ENCODE peak calls at places on chromosome 12, in seven cellular contexts. One of them, this sample, is unnamed.

GRCh38 chr12:4267904-4268548 is 5.5 kb upstream of the CCND2 start:
- DNase-seq in lung: no peak
- DNase-seq in heart right ventricle: no peak
- DNase-seq in IMR-90: no peak
- DNase-seq in cardiac muscle cell: no peak
- DNase-seq in fibroblast of lung: no peak
- DNase-seq in ovary: no peak
- DNase-seq in this sample: no peak

GRCh38 chr12:80157640-80158039 is 58.3 kb downstream of the OTOGL start:
- DNase-seq in lung: no peak
- DNase-seq in cardiac muscle cell: no peak
- DNase-seq in ovary: no peak
- DNase-seq in fibroblast of lung: peak; percentile 65
- DNase-seq in heart right ventricle: no peak
- DNase-seq in IMR-90: peak; percentile 52
- DNase-seq in this sample: no peak

GRCh38 chr12:27592548-27592947 is 68.5 kb downstream of the PPFIBP1 start:
- DNase-seq in cardiac muscle cell: peak; percentile 72
- DNase-seq in IMR-90: peak; percentile 76
- DNase-seq in heart right ventricle: peak; percentile 68
- DNase-seq in fibroblast of lung: peak; percentile 90
- DNase-seq in lung: no peak
- DNase-seq in ovary: no peak
- DNase-seq in this sample: no peak

GRCh38 chr12:643478-644292 is 19.6 kb downstream of the NINJ2 start:
- DNase-seq in cardiac muscle cell: peak; percentile 16
- DNase-seq in ovary: no peak
- DNase-seq in fibroblast of lung: no peak
- DNase-seq in heart right ventricle: peak; percentile 31
- DNase-seq in lung: no peak
- DNase-seq in IMR-90: no peak
- DNase-seq in this sample: no peak

GRCh38 chr12:102080842-102081241 is 19.1 kb upstream of the WASHC3 start:
- DNase-seq in fibroblast of lung: no peak
- DNase-seq in heart right ventricle: no peak
- DNase-seq in ovary: no peak
- DNase-seq in cardiac muscle cell: no peak
- DNase-seq in IMR-90: no peak
- DNase-seq in lung: no peak
- DNase-seq in this sample: no peak

GRCh38 chr12:57138526-57139272 is 8.7 kb downstream of the LRP1-AS start:
- DNase-seq in IMR-90: no peak
- DNase-seq in heart right ventricle: peak; percentile 68
- DNase-seq in lung: peak; percentile 71
- DNase-seq in cardiac muscle cell: peak; percentile 74
- DNase-seq in ovary: peak; percentile 68
- DNase-seq in fibroblast of lung: no peak
- DNase-seq in this sample: no peak

GRCh38 chr12:47107446-47107845 is 27.7 kb upstream of the AMIGO2 start:
- DNase-seq in IMR-90: no peak
- DNase-seq in cardiac muscle cell: no peak
- DNase-seq in ovary: no peak
- DNase-seq in lung: no peak
- DNase-seq in heart right ventricle: no peak
- DNase-seq in fibroblast of lung: no peak
- DNase-seq in this sample: no peak

GRCh38 chr12:131188131-131189050 is 234.7 kb downstream of the ADGRD1 start:
- DNase-seq in lung: no peak
- DNase-seq in heart right ventricle: no peak
- DNase-seq in IMR-90: no peak
- DNase-seq in fibroblast of lung: no peak
- DNase-seq in ovary: no peak
- DNase-seq in cardiac muscle cell: no peak
- DNase-seq in this sample: no peak

GRCh38 chr12:15699886-15700285 is 89.3 kb downstream of the EPS8 start:
- DNase-seq in cardiac muscle cell: no peak
- DNase-seq in ovary: no peak
- DNase-seq in lung: no peak
- DNase-seq in IMR-90: no peak
- DNase-seq in fibroblast of lung: no peak
- DNase-seq in heart right ventricle: no peak
- DNase-seq in this sample: no peak

GRCh38 chr12:91111366-91112321 is at the start of gene LUM:
- DNase-seq in lung: no peak
- DNase-seq in fibroblast of lung: peak; percentile 80
- DNase-seq in heart right ventricle: peak; percentile 42
- DNase-seq in ovary: peak; percentile 24
- DNase-seq in cardiac muscle cell: peak; percentile 73
- DNase-seq in IMR-90: peak; percentile 69
- DNase-seq in this sample: no peak

GRCh38 chr12:2051700-2052625 is 824 bp upstream of the CACNA1C start:
- DNase-seq in heart right ventricle: no peak
- DNase-seq in fibroblast of lung: no peak
- DNase-seq in IMR-90: no peak
- DNase-seq in ovary: peak; percentile 37
- DNase-seq in lung: no peak
- DNase-seq in cardiac muscle cell: peak; percentile 13
- DNase-seq in this sample: no peak

GRCh38 chr12:46268617-46269428 is at the start of gene SLC38A1:
- DNase-seq in heart right ventricle: peak; percentile 75
- DNase-seq in fibroblast of lung: peak; percentile 72
- DNase-seq in lung: peak; percentile 90
- DNase-seq in ovary: peak; percentile 71
- DNase-seq in cardiac muscle cell: peak; percentile 71
- DNase-seq in IMR-90: peak; percentile 74
- DNase-seq in this sample: no peak

GRCh38 chr12:96274331-96274730 is 80.2 kb downstream of the ELK3 start:
- DNase-seq in cardiac muscle cell: no peak
- DNase-seq in ovary: no peak
- DNase-seq in lung: no peak
- DNase-seq in heart right ventricle: no peak
- DNase-seq in fibroblast of lung: peak; percentile 80
- DNase-seq in IMR-90: peak; percentile 77
- DNase-seq in this sample: no peak

GRCh38 chr12:63845726-63846125 is 1.2 kb downstream of the SRGAP1 start:
- DNase-seq in IMR-90: peak; percentile 54
- DNase-seq in ovary: no peak
- DNase-seq in heart right ventricle: no peak
- DNase-seq in fibroblast of lung: peak; percentile 55
- DNase-seq in cardiac muscle cell: peak; percentile 38
- DNase-seq in lung: no peak
- DNase-seq in this sample: no peak

GRCh38 chr12:129082441-129082840 is 229.2 kb downstream of the GLT1D1 start:
- DNase-seq in cardiac muscle cell: no peak
- DNase-seq in lung: no peak
- DNase-seq in heart right ventricle: no peak
- DNase-seq in IMR-90: no peak
- DNase-seq in ovary: no peak
- DNase-seq in fibroblast of lung: no peak
- DNase-seq in this sample: no peak

GRCh38 chr12:129081755-129082250 is 228.5 kb downstream of the GLT1D1 start:
- DNase-seq in ovary: no peak
- DNase-seq in IMR-90: no peak
- DNase-seq in cardiac muscle cell: no peak
- DNase-seq in fibroblast of lung: no peak
- DNase-seq in lung: no peak
- DNase-seq in heart right ventricle: no peak
- DNase-seq in this sample: no peak

GRCh38 chr12:129084875-129085826 is 231.9 kb downstream of the GLT1D1 start:
- DNase-seq in lung: no peak
- DNase-seq in cardiac muscle cell: no peak
- DNase-seq in heart right ventricle: no peak
- DNase-seq in ovary: no peak
- DNase-seq in IMR-90: no peak
- DNase-seq in fibroblast of lung: no peak
- DNase-seq in this sample: no peak

GRCh38 chr12:129080821-129081220 is 227.5 kb downstream of the GLT1D1 start:
- DNase-seq in heart right ventricle: no peak
- DNase-seq in cardiac muscle cell: no peak
- DNase-seq in ovary: no peak
- DNase-seq in fibroblast of lung: no peak
- DNase-seq in lung: no peak
- DNase-seq in IMR-90: no peak
- DNase-seq in this sample: no peak

GRCh38 chr12:129083121-129083520 is 229.8 kb downstream of the GLT1D1 start:
- DNase-seq in heart right ventricle: no peak
- DNase-seq in fibroblast of lung: no peak
- DNase-seq in lung: no peak
- DNase-seq in cardiac muscle cell: no peak
- DNase-seq in IMR-90: no peak
- DNase-seq in ovary: no peak
- DNase-seq in this sample: no peak
- H3K27me3 ChIP-seq in heart right ventricle: no peaks in the 10 kb centered on the region
- H3K27me3 ChIP-seq in fibroblast of lung: no peaks in the 10 kb centered on the region
- H3K27me3 ChIP-seq in lung: no peaks in the 10 kb centered on the region
- H3K27me3 ChIP-seq in cardiac muscle cell: peaks cover 3% of the 10 kb centered on the region
- H3K27me3 ChIP-seq in IMR-90: no peaks in the 10 kb centered on the region
- H3K27me3 ChIP-seq in ovary: no peaks in the 10 kb centered on the region
- H3K27me3 ChIP-seq in this sample: no peaks in the 10 kb centered on the region

GRCh38 chr12:87689196-87689595 is 340.0 kb downstream of the C12orf50 start:
- DNase-seq in fibroblast of lung: no peak
- DNase-seq in ovary: no peak
- DNase-seq in cardiac muscle cell: peak; percentile 3
- DNase-seq in lung: no peak
- DNase-seq in IMR-90: no peak
- DNase-seq in heart right ventricle: no peak
- DNase-seq in this sample: no peak
- H3K9me3 ChIP-seq in fibroblast of lung: no peaks in the 10 kb centered on the region
- H3K9me3 ChIP-seq in ovary: no peaks in the 10 kb centered on the region
- H3K9me3 ChIP-seq in cardiac muscle cell: no peaks in the 10 kb centered on the region
- H3K9me3 ChIP-seq in lung: no peaks in the 10 kb centered on the region
- H3K9me3 ChIP-seq in IMR-90: no peaks in the 10 kb centered on the region
- H3K9me3 ChIP-seq in heart right ventricle: no peaks in the 10 kb centered on the region
- H3K9me3 ChIP-seq in this sample: no peaks in the 10 kb centered on the region

GRCh38 chr12:121740847-121741246 is 28.3 kb downstream of the TMEM120B start:
- DNase-seq in cardiac muscle cell: no peak
- DNase-seq in IMR-90: no peak
- DNase-seq in heart right ventricle: no peak
- DNase-seq in ovary: no peak
- DNase-seq in lung: no peak
- DNase-seq in fibroblast of lung: no peak
- DNase-seq in this sample: no peak

GRCh38 chr12:121738340-121738858 is 25.8 kb downstream of the TMEM120B start:
- DNase-seq in ovary: no peak
- DNase-seq in heart right ventricle: no peak
- DNase-seq in cardiac muscle cell: no peak
- DNase-seq in lung: no peak
- DNase-seq in IMR-90: no peak
- DNase-seq in fibroblast of lung: no peak
- DNase-seq in this sample: no peak

GRCh38 chr12:121737421-121737820 is 24.9 kb downstream of the TMEM120B start:
- DNase-seq in lung: no peak
- DNase-seq in IMR-90: no peak
- DNase-seq in ovary: no peak
- DNase-seq in fibroblast of lung: no peak
- DNase-seq in heart right ventricle: no peak
- DNase-seq in cardiac muscle cell: no peak
- DNase-seq in this sample: no peak

DNA sequence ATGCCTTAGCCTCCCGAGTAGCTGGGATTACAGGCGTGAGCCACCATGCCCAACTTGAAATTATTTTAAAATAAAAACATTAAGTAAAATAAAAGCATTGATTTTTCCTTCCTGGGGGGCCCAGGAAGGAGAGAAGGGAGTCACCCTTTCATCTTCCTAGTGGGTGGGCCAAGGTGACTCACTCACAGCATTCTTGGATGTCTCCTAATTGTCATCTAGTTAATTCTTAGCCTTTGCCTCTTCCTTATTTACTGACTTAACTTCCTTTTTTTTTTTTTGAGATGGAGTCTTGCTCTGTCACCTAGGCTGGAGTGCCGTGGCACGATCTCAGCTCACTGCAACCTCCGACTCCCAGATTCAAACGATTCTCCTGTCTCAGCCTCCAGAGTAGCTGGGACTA is 29.2 kb downstream of the TMEM120B start:
- DNase-seq in cardiac muscle cell: no peak
- DNase-seq in lung: no peak
- DNase-seq in fibroblast of lung: no peak
- DNase-seq in ovary: no peak
- DNase-seq in IMR-90: no peak
- DNase-seq in heart right ventricle: no peak
- DNase-seq in this sample: no peak
- H3K4me3 ChIP-seq in cardiac muscle cell: no peak overlapping the region
- H3K4me3 ChIP-seq in lung: no peak overlapping the region
- H3K4me3 ChIP-seq in fibroblast of lung: no peak overlapping the region
- H3K4me3 ChIP-seq in ovary: no peak overlapping the region
- H3K4me3 ChIP-seq in IMR-90: no peak overlapping the region
- H3K4me3 ChIP-seq in heart right ventricle: no peak overlapping the region
- H3K4me3 ChIP-seq in this sample: no peak overlapping the region

GRCh38 chr12:117855165-117855564 is 113.6 kb downstream of the KSR2 start:
- DNase-seq in IMR-90: no peak
- DNase-seq in cardiac muscle cell: no peak
- DNase-seq in fibroblast of lung: no peak
- DNase-seq in lung: no peak
- DNase-seq in ovary: no peak
- DNase-seq in heart right ventricle: no peak
- DNase-seq in this sample: no peak

GRCh38 chr12:117860111-117860510 is 108.7 kb downstream of the KSR2 start:
- DNase-seq in ovary: no peak
- DNase-seq in heart right ventricle: no peak
- DNase-seq in IMR-90: no peak
- DNase-seq in cardiac muscle cell: no peak
- DNase-seq in fibroblast of lung: no peak
- DNase-seq in lung: no peak
- DNase-seq in this sample: no peak

GRCh38 chr12:117854339-117855012 is 114.3 kb downstream of the KSR2 start:
- DNase-seq in lung: peak; percentile 37
- DNase-seq in ovary: peak; percentile 21
- DNase-seq in IMR-90: peak; percentile 23
- DNase-seq in fibroblast of lung: peak; percentile 22
- DNase-seq in cardiac muscle cell: peak; percentile 40
- DNase-seq in heart right ventricle: no peak
- DNase-seq in this sample: peak; percentile 90

GRCh38 chr12:117861691-117862090 is 107.1 kb downstream of the KSR2 start:
- DNase-seq in fibroblast of lung: no peak
- DNase-seq in ovary: no peak
- DNase-seq in heart right ventricle: no peak
- DNase-seq in IMR-90: no peak
- DNase-seq in lung: no peak
- DNase-seq in cardiac muscle cell: no peak
- DNase-seq in this sample: no peak

DNA sequence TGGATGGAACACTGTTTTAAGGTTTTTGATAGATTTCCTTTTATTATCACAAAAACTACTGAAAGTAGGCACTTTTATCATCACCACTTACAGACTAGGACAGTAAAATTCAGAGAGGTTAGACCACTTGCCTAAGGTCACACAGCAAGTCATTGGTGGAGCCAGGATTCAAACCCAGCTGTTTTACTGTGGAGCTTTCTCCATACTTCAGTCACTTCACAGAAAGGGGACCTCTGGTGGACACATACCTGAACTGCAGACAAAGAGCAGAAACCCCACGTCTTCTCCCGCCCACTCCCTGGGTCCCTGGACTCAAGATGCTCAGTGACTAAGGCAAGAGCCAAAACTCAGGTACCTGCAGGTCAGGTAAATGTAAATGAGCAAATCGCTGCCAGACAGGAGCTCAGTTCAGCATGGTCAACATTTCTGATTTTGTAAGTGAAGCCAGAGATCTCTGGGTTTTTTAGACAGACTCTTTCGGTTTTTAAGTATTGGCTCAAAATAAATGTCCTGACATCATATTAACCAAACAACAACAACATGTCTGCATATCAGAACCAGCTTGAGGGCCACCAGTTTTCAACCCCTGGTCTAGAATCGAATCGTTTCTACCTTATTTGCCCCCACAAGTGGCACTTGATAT is 111.0 kb downstream of the KSR2 start:
- DNase-seq in cardiac muscle cell: peak; percentile 42
- DNase-seq in heart right ventricle: peak; percentile 7
- DNase-seq in fibroblast of lung: peak; percentile 28
- DNase-seq in IMR-90: peak; percentile 22
- DNase-seq in ovary: no peak
- DNase-seq in lung: peak; percentile 56
- DNase-seq in this sample: peak; percentile 67
- H3K27me3 ChIP-seq in cardiac muscle cell: no peaks in the 10 kb centered on the region
- H3K27me3 ChIP-seq in heart right ventricle: no peaks in the 10 kb centered on the region
- H3K27me3 ChIP-seq in fibroblast of lung: no peaks in the 10 kb centered on the region
- H3K27me3 ChIP-seq in IMR-90: no peaks in the 10 kb centered on the region
- H3K27me3 ChIP-seq in ovary: no peaks in the 10 kb centered on the region
- H3K27me3 ChIP-seq in lung: no peaks in the 10 kb centered on the region
- H3K27me3 ChIP-seq in this sample: no peaks in the 10 kb centered on the region